ENCODE peak calls at places on chromosomes 3 and 15, in nine cellular contexts. I is LNCaP clone FGC, N is epithelial cell of esophagus, G is Calu3, L is dorsolateral prefrontal cortex, F is fibroblast of the aortic adventitia, P is GM13977, E is transverse colon, D is SK-N-SH. O is an unnamed sample.

GRCh38 chr15:67501836-67502461 is 19.0 kb upstream of the C15orf61 start:
- DNase-seq in E (no peak), N (peak; percentile 14), G (no peak), D (no peak), F (no peak), L (no peak), I (no peak), P (no peak), O (no peak)

GRCh38 chr3:134419214-134419965 is 45.1 kb upstream of the AMOTL2 start:
- DNase-seq in L (no peak), N (no peak), D (no peak), P (no peak), I (no peak), F (no peak), G (peak; percentile 69), E (no peak), O (no peak)

GRCh38 chr3:67176396-67176795 is 178.3 kb downstream of the KBTBD8 start:
- DNase-seq in I (peak; percentile 30), E (no peak), D (no peak), P (no peak), N (no peak), L (no peak), F (no peak), G (no peak), O (no peak)

GRCh38 chr3:90052425-90052950 is 945.1 kb downstream of the EPHA3 start:
- DNase-seq in L (no peak), N (no peak), P (no peak), G (no peak), F (no peak), E (no peak), I (no peak), D (no peak), O (no peak)

GRCh38 chr3:151835751-151836550 is 22.0 kb downstream of the AADAC start:
- DNase-seq in E (no peak), G (no peak), D (no peak), N (no peak), F (peak; percentile 64), I (no peak), L (no peak), P (no peak), O (peak; percentile 12)

GRCh38 chr3:23949784-23950183 is 4.7 kb downstream of the NR1D2 start:
- DNase-seq in I (no peak), F (no peak), E (peak; percentile 56), P (peak; percentile 45), L (no peak), D (no peak), N (no peak), G (no peak), O (no peak)

GRCh38 chr3:57557088-57557537 is 1.0 kb downstream of the PDE12 start:
- DNase-seq in G (peak; percentile 14), D (peak; percentile 47), I (no peak), E (peak; percentile 29), L (no peak), P (peak; percentile 46), N (peak; percentile 62), F (peak; percentile 31), O (peak; percentile 34)

GRCh38 chr3:120983841-120984240 is 75.8 kb downstream of the STXBP5L start:
- DNase-seq in N (peak; percentile 16), E (no peak), I (no peak), D (no peak), L (peak; percentile 22), P (no peak), G (no peak), F (no peak), O (no peak)

GRCh38 chr3:108610651-108611050 is 21.1 kb downstream of the DZIP3 start:
- DNase-seq in F (no peak), D (no peak), P (no peak), N (no peak), G (no peak), I (no peak), L (no peak), E (no peak), O (no peak)
- TF ChIP-seq CTCF in F (no peak), D (no peak), P (no peak), N (no peak), G (no peak), I (no peak), L (no peak), E (no peak), O (no peak)

GRCh38 chr15:62306851-62307504 is 141.9 kb upstream of the C2CD4B start:
- DNase-seq in I (peak; percentile 63), P (peak; percentile 53), L (no peak), E (peak; percentile 44), F (peak; percentile 84), D (peak; percentile 72), G (peak; percentile 70), N (peak; percentile 71), O (peak; percentile 75)
- TF ChIP-seq CTCF in I (peak; percentile 74), P (peak; percentile 50), L (peak; percentile 82), E (peak; percentile 56), F (peak; percentile 72), D (peak; percentile 78), G (peak; percentile 69), N (peak; percentile 67), O (peak; percentile 87)

GRCh38 chr15:70265466-70265978 is 167.8 kb upstream of the TLE3 start:
- DNase-seq in P (no peak), E (no peak), N (no peak), I (no peak), F (no peak), G (no peak), L (no peak), D (no peak), O (no peak)
- TF ChIP-seq CTCF in P (peak; percentile 24), E (no peak), N (peak; percentile 12), I (peak; percentile 18), F (no peak), G (no peak), L (peak; percentile 12), D (no peak), O (peak; percentile 56)

DNA sequence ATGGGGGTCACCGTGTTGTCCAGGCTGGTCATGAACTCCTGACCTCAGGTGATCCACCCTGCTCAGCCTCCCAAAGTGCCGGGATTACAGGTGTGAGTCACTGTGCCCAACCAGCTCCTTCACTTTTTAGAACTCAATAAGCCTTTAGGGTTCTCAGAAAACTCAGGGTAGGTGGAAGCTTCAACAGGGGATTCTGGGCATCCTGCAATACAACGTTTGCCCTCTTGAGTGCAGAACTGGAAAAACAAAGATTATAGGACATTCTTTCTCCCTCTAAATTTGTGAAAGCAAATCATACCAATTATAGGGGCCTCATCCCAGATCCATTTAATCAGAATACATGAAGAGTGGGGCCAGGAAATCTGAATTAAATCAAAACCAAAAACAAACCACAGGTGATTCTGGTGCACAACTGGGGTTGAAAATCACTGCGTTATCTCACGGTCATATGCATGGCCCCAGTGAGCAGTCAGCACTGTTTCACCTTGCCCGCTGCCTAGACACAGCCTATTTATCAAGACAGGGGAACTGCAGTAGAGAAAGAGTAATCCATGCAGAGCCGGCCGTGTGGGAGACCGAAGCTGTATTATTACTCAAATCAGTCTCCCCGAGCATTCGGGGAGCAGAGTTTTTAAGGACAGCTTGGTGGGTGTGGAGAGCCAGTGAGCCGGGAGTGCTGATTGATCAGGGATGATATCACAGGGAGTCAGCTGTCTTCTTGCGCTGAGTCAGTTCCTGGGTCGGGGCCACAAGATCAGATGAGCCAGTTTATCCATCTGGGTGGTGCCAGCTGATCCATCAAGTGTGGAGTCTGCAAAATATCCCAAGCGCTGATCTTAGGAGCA is 58.4 kb downstream of the TMEM44 start:
- DNase-seq in G (peak; percentile 25), E (no peak), F (peak; percentile 91), N (peak; percentile 85), I (no peak), L (no peak), P (no peak), D (no peak), O (peak; percentile 80)
- TF ChIP-seq CTCF in G (peak; percentile 14), E (no peak), F (peak; percentile 59), N (peak; percentile 2), I (no peak), L (no peak), P (no peak), D (peak; percentile 48), O (peak; percentile 73)

GRCh38 chr15:29114277-29115092 is 155.1 kb downstream of the NSMCE3 start:
- DNase-seq in L (no peak), G (no peak), P (no peak), I (no peak), F (no peak), D (no peak), N (no peak), E (no peak), O (no peak)
- TF ChIP-seq CTCF in L (no peak), G (no peak), P (no peak), I (no peak), F (no peak), D (no peak), N (no peak), E (no peak), O (no peak)

GRCh38 chr3:71423151-71423906 is 160.2 kb downstream of the FOXP1 start:
- DNase-seq in E (no peak), I (no peak), F (peak; percentile 45), P (no peak), N (peak; percentile 99), D (peak; percentile 49), L (no peak), G (peak; percentile 7), O (no peak)
- TF ChIP-seq CTCF in E (peak; percentile 3), I (no peak), F (peak; percentile 10), P (no peak), N (peak; percentile 48), D (peak; percentile 34), L (no peak), G (no peak), O (peak; percentile 13)

GRCh38 chr3:53809764-53810400 is 36.3 kb downstream of the CHDH start:
- DNase-seq in L (no peak), N (no peak), D (no peak), P (no peak), F (no peak), I (no peak), G (no peak), E (no peak), O (no peak)

GRCh38 chr3:53806182-53807116 is 39.8 kb downstream of the CHDH start:
- DNase-seq in P (peak; percentile 55), F (peak; percentile 90), G (peak; percentile 14), I (no peak), E (peak; percentile 65), N (no peak), L (peak; percentile 71), D (no peak), O (peak; percentile 93)

GRCh38 chr3:53809267-53809666 is 37.0 kb downstream of the CHDH start:
- DNase-seq in I (no peak), E (no peak), N (no peak), G (no peak), D (no peak), P (no peak), F (no peak), L (no peak), O (no peak)

GRCh38 chr3:53807117-53807521 is 39.1 kb downstream of the CHDH start:
- DNase-seq in G (no peak), D (no peak), L (no peak), I (no peak), P (no peak), F (no peak), E (no peak), N (no peak), O (no peak)

GRCh38 chr3:53808496-53808895 is 37.7 kb downstream of the CHDH start:
- DNase-seq in E (no peak), P (no peak), F (no peak), N (no peak), D (no peak), I (no peak), G (no peak), L (no peak), O (no peak)
- TF ChIP-seq CTCF in E (no peak), P (no peak), F (no peak), N (no peak), D (no peak), I (no peak), G (no peak), L (no peak), O (no peak)

GRCh38 chr3:41418961-41419691 is 219.8 kb downstream of the CTNNB1 start:
- DNase-seq in N (peak; percentile 16), D (no peak), E (no peak), F (peak; percentile 24), P (no peak), G (no peak), I (no peak), L (no peak), O (peak; percentile 51)
- TF ChIP-seq CTCF in N (no peak), D (no peak), E (no peak), F (peak; percentile 16), P (no peak), G (no peak), I (no peak), L (no peak), O (peak; percentile 14)